ENCODE peak calls at places on chromosomes 12 and 14, in six cellular contexts. A is GM12892, Q is testis, B is spleen, W is uterus, V is adrenal gland. S is an unnamed sample.

GRCh38 chr14:42665083-42665482 is 1058.4 kb downstream of the LRFN5 start:
- DNase-seq in A (no peak), Q (no peak), B (no peak), W (no peak), V (no peak), S (no peak)

GRCh38 chr14:50524731-50525510 is 7.4 kb downstream of the MAP4K5 start:
- DNase-seq in A (no peak), Q (no peak), B (no peak), W (no peak), V (no peak), S (no peak)

GRCh38 chr12:42396473-42397259 is 70.7 kb downstream of the PPHLN1 start:
- DNase-seq in A (no peak), Q (no peak), B (no peak), W (no peak), V (no peak), S (no peak)

GRCh38 chr12:66692170-66692569 is 13.3 kb upstream of the GRIP1 start:
- DNase-seq in A (no peak), Q (no peak), B (no peak), W (no peak), V (no peak), S (no peak)

GRCh38 chr14:91231446-91231845 is 13.1 kb downstream of the GPR68 start:
- DNase-seq in A (no peak), Q (no peak), B (no peak), W (no peak), V (no peak), S (no peak)

GRCh38 chr14:92888896-92889295 is 34.1 kb upstream of the CHGA start:
- DNase-seq in A (no peak), Q (no peak), B (no peak), W (no peak), V (no peak), S (no peak)

GRCh38 chr12:68950511-68950910 is 17.5 kb upstream of the CPM start:
- DNase-seq in A (no peak), Q (peak), B (no peak), W (no peak), V (no peak), S (no peak)

GRCh38 chr14:32312010-32312331 is 17.1 kb upstream of the AKAP6 start:
- DNase-seq in A (no peak), Q (peak), B (no peak), W (no peak), V (no peak), S (no peak)

GRCh38 chr12:108518101-108518715 is 3.1 kb downstream of the FICD start:
- DNase-seq in A (no peak), Q (no peak), B (no peak), W (no peak), V (no peak), S (peak)

GRCh38 chr12:75315518-75315917 is 14.6 kb downstream of the CAPS2 start:
- DNase-seq in A (no peak), Q (no peak), B (no peak), W (no peak), V (no peak), S (no peak)

GRCh38 chr12:96412431-96412830 is 12.2 kb upstream of the CDK17 start:
- DNase-seq in A (no peak), Q (no peak), B (no peak), W (no peak), V (no peak), S (no peak)

GRCh38 chr12:14564336-14564959 is 3.2 kb downstream of the PLBD1 start:
- DNase-seq in A (no peak), Q (no peak), B (no peak), W (no peak), V (no peak), S (no peak)

GRCh38 chr14:88688386-88688785 is 104.4 kb downstream of the EML5 start:
- DNase-seq in A (no peak), Q (no peak), B (no peak), W (no peak), V (no peak), S (no peak)

GRCh38 chr12:57237952-57238853 is 8.7 kb downstream of the SHMT2 start:
- DNase-seq in A (peak), Q (no peak), B (peak), W (no peak), V (no peak), S (peak)

GRCh38 chr12:112473056-112473455 is 54.3 kb downstream of the PTPN11 start:
- DNase-seq in A (no peak), Q (no peak), B (no peak), W (no peak), V (no peak), S (peak)

GRCh38 chr12:57734586-57734985 is 4.0 kb downstream of the AGAP2 start:
- DNase-seq in A (no peak), Q (no peak), B (no peak), W (no peak), V (no peak), S (no peak)

GRCh38 chr14:25090716-25091454 is 40.9 kb upstream of the STXBP6 start:
- DNase-seq in A (no peak), Q (peak), B (no peak), W (no peak), V (no peak), S (no peak)

GRCh38 chr12:25959069-25959961 is 833 bp downstream of the RASSF8 start:
- DNase-seq in A (no peak), Q (peak), B (peak), W (peak), V (peak), S (peak)
- TF ChIP-seq POLR2A in A (no peak), Q (no peak), B (peak), W (peak), V (peak), S (no peak)

DNA sequence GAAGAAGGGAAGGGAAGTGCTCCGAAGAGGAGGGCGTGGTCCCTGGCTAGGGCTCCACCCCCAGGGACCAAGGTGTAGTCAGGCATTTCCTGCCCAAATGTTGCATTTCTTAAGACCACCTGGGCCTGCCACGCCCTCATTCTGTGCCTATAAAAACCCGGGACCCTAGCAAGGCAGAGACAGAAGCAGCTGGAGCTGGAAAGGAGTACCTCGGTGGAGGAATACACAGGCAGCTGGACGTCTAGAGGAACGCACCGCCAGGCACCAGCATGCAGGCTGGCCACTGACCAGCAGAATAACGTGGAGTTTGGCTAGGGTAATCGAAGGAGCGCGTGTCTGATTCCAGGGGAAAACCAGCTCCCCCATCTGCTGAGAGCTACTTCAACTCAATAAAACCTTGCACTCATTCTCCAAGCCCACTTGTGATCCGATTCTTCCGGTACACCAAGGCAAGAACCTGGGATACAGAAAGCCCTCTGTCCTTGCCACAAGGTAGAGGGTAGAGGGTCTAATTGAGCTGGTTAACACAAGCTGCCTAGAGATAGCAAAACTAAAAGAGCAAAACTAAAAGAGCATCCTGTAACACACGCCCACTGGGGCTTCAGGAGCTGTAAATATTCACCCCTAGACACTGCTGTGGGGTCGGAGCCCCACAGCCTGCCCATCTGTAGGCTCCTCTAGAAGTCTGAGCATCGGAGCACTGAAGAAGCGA is 21.0 kb downstream of the CFL2 start:
- DNase-seq in A (no peak), Q (peak), B (no peak), W (peak), V (no peak), S (no peak)
- TF ChIP-seq POLR2A in A (no peak), Q (no peak), B (no peak), W (no peak), V (no peak), S (no peak)

DNA sequence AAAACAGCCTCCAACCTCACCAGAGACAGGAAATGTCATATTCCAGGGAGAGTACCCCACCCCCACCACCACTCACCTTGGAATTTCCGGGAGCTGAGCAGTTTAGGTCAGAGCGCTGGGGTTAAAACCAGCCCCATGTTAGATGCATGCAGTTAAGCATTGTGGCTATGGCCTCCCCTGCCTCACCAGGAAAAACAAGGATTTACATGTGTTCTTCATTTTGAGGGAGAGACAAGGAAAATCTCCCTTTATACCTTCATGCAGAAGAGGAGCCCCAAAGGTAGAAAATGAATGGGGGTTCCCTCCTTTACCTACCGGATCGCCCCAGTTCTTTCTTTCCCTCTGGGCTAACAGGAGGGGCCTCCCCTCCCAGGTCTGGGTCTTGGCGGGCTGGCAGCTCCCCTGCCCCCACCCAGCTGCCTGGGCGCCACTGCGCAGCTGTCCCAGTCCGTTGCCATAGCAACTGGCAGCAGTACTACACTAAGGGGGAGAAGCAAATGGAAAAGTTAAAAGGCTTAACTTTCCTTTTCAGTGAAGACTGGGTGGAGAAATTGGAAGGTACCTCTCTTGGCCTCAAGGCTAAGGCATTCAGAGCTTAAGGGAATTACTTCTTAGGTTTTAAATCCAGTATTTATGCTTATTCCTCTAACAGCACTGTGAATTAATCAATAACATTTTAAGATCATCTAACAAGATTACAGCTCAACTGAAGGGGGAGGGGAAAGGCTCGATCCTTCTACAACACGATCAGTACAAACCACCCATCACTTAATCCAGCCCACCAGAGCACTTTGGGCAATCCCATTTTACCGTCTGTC is 20.5 kb downstream of the CBX5 start:
- DNase-seq in A (peak), Q (peak), B (peak), W (peak), V (peak), S (peak)
- TF ChIP-seq POLR2A in A (no peak), Q (no peak), B (no peak), W (no peak), V (no peak), S (peak)

GRCh38 chr12:7959278-7960063 is 23.5 kb upstream of the SLC2A3 start:
- DNase-seq in A (no peak), Q (no peak), B (no peak), W (no peak), V (no peak), S (no peak)
- TF ChIP-seq POLR2A in A (no peak), Q (no peak), B (no peak), W (no peak), V (no peak), S (no peak)

GRCh38 chr14:30889244-30889594 is 14.9 kb downstream of the COCH start:
- DNase-seq in A (no peak), Q (no peak), B (no peak), W (no peak), V (no peak), S (no peak)

GRCh38 chr14:30884925-30885324 is 10.6 kb downstream of the COCH start:
- DNase-seq in A (no peak), Q (no peak), B (no peak), W (no peak), V (no peak), S (peak)

GRCh38 chr14:30883508-30884294 is 9.3 kb downstream of the COCH start:
- DNase-seq in A (no peak), Q (no peak), B (no peak), W (no peak), V (no peak), S (no peak)

GRCh38 chr14:30885840-30886740 is 11.7 kb downstream of the COCH start:
- DNase-seq in A (no peak), Q (no peak), B (no peak), W (no peak), V (no peak), S (peak)

DNA sequence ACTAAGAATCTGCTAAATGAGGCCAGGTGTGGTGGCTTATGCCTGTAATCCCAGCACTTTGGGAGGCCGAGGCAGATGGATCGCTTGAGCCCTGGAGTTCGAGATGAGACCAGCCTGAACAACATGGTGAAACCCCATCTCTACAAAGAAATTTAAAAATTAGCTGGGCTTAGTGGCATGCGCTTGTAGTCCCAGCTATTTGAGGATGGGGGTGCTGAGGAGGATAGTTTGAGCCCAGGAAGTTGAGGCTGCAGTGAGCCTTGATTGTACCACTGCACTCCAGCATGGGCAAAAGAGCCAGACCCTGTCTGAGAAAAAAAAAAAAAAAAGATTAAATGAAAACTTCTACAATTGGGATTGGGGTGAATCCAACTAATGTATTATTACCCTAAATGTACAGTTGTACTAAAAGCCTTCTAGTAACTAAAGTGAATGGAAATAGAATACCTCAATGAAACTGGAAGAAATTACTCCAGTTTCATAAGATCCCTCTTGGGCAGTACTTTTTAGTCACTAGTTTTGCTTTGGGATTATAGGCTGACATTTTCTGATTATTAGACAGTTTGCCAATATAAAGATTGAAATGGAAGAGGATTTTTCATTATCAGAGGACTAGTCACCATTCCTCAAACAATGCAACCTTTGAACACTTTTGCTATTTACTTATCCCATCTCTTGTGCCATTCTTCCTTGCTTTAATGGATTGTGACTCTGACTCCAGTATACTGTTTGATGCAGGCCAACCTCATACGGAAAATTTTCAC is 14.3 kb downstream of the COCH start:
- DNase-seq in A (no peak), Q (no peak), B (no peak), W (no peak), V (no peak), S (no peak)
- TF ChIP-seq POLR2A in A (no peak), Q (no peak), B (no peak), W (no peak), V (no peak), S (no peak)

GRCh38 chr12:1935700-1936378 is 17.4 kb upstream of the CACNA2D4 start:
- DNase-seq in A (no peak), Q (peak), B (no peak), W (no peak), V (peak), S (no peak)

GRCh38 chr12:1937481-1938224 is 19.2 kb upstream of the CACNA2D4 start:
- DNase-seq in A (no peak), Q (peak), B (no peak), W (no peak), V (no peak), S (no peak)

GRCh38 chr12:1935242-1935641 is 16.8 kb upstream of the CACNA2D4 start:
- DNase-seq in A (no peak), Q (no peak), B (peak), W (no peak), V (no peak), S (no peak)

GRCh38 chr12:1934831-1935230 is 16.4 kb upstream of the CACNA2D4 start:
- DNase-seq in A (no peak), Q (no peak), B (peak), W (no peak), V (no peak), S (no peak)

GRCh38 chr12:1936406-1937320 is 18.2 kb upstream of the CACNA2D4 start:
- DNase-seq in A (no peak), Q (peak), B (peak), W (peak), V (peak), S (no peak)
- TF ChIP-seq POLR2A in A (no peak), Q (no peak), B (no peak), W (no peak), V (no peak), S (no peak)

GRCh38 chr14:23411563-23412525 is 3.8 kb upstream of the MYH6 start:
- DNase-seq in A (no peak), Q (no peak), B (no peak), W (no peak), V (no peak), S (no peak)
- TF ChIP-seq POLR2A in A (no peak), Q (no peak), B (no peak), W (no peak), V (no peak), S (no peak)

S was measured in erythroblast.